ENCODE peak calls at places on chromosomes 3 and 15, in nine cellular contexts. A is PC-3; X is lower lobe of right lung; R is thoracic aorta; K is neuronal stem cell; Q is IMR-90; B is MM.1S; W is naive thymus-derived CD4-positive, alpha-beta T cell; Z is sigmoid colon. M is an unnamed sample. For H3K36me3, the result is how much of the 10 kb centered on the place peaks cover.

GRCh38 chr15:48433226-48433886 is 102.1 kb downstream of the DUT start:
- DNase-seq in X (no peak), R (no peak), A (peak), Q (peak), B (no peak), Z (no peak), W (no peak), K (no peak), M (no peak)

GRCh38 chr3:130800829-130801228 is 54.2 kb upstream of the PIK3R4 start:
- DNase-seq in W (no peak), R (no peak), Q (no peak), B (no peak), K (no peak), A (peak), X (no peak), Z (no peak), M (peak)

GRCh38 chr3:16377196-16377595 is 112.2 kb downstream of the OXNAD1 start:
- DNase-seq in Q (no peak), K (no peak), X (no peak), Z (no peak), B (peak), R (no peak), W (peak), A (no peak), M (no peak)

GRCh38 chr3:66379565-66379964 is 121.3 kb downstream of the LRIG1 start:
- DNase-seq in R (no peak), A (no peak), Z (peak), B (no peak), Q (no peak), X (no peak), W (no peak), K (no peak), M (no peak)

GRCh38 chr3:131704084-131704483 is 201.3 kb upstream of the MRPL3 start:
- DNase-seq in Q (no peak), K (no peak), X (no peak), R (no peak), A (no peak), W (no peak), Z (no peak), B (no peak), M (no peak)

GRCh38 chr3:94036909-94037507 is 8.6 kb upstream of the STX19 start:
- DNase-seq in K (no peak), R (no peak), X (no peak), A (peak), B (peak), Z (no peak), W (no peak), Q (peak), M (no peak)

GRCh38 chr3:130539005-130539404 is 22.0 kb downstream of the COL6A6 start:
- DNase-seq in W (no peak), B (peak), Q (peak), X (peak), Z (no peak), R (no peak), A (peak), K (peak), M (peak)

GRCh38 chr3:36362973-36363372 is 17.3 kb upstream of the STAC start:
- DNase-seq in Q (peak), R (no peak), Z (no peak), W (no peak), K (no peak), X (no peak), A (peak), B (no peak), M (peak)

GRCh38 chr3:64546856-64547255 is 140.9 kb downstream of the ADAMTS9 start:
- DNase-seq in W (no peak), K (peak), R (no peak), B (no peak), X (no peak), Q (no peak), Z (no peak), A (no peak), M (no peak)

GRCh38 chr3:71456155-71456554 is 127.4 kb downstream of the FOXP1 start:
- DNase-seq in Z (no peak), W (peak), R (no peak), A (no peak), X (no peak), B (peak), K (no peak), Q (peak), M (no peak)

GRCh38 chr3:98027084-98027445 is 8.1 kb downstream of the GABRR3 start:
- DNase-seq in W (no peak), Q (no peak), Z (no peak), A (no peak), B (no peak), K (no peak), X (no peak), R (no peak), M (no peak)

GRCh38 chr3:177150218-177150916 is 46.9 kb downstream of the TBL1XR1 start:
- DNase-seq in A (no peak), Z (no peak), W (no peak), R (no peak), X (no peak), B (no peak), Q (no peak), K (no peak), M (no peak)

GRCh38 chr15:88288661-88289060 is 32.1 kb upstream of the NTRK3 start:
- DNase-seq in Q (no peak), B (no peak), R (no peak), X (no peak), K (no peak), W (no peak), Z (no peak), A (no peak), M (no peak)

GRCh38 chr15:43791993-43792760 is at the start of gene SERF2:
- DNase-seq in K (peak), B (peak), X (peak), R (peak), Z (peak), Q (peak), A (peak), W (peak), M (peak)

GRCh38 chr15:43794269-43795037 is 2.3 kb downstream of the SERF2 start:
- DNase-seq in A (no peak), B (no peak), X (no peak), Q (peak), K (no peak), R (no peak), W (no peak), Z (no peak), M (no peak)

GRCh38 chr15:43795197-43795596 is 3.1 kb downstream of the SERF2 start:
- DNase-seq in K (no peak), X (no peak), Z (no peak), B (no peak), A (no peak), W (no peak), Q (no peak), R (no peak), M (no peak)

GRCh38 chr15:43793647-43794046 is 1.5 kb downstream of the SERF2 start:
- DNase-seq in Q (no peak), Z (no peak), W (no peak), R (no peak), A (no peak), K (no peak), B (no peak), X (no peak), M (no peak)

GRCh38 chr15:43792761-43793493 is 807 bp downstream of the SERF2 start:
- DNase-seq in X (peak), B (no peak), K (peak), R (no peak), Q (peak), W (peak), A (peak), Z (no peak), M (no peak)
- H3K36me3 ChIP-seq in X (under half), B (under half), K (under half), R (under half), Q (under half), W (under half), A (under half), Z (under half), M (under half)

DNA sequence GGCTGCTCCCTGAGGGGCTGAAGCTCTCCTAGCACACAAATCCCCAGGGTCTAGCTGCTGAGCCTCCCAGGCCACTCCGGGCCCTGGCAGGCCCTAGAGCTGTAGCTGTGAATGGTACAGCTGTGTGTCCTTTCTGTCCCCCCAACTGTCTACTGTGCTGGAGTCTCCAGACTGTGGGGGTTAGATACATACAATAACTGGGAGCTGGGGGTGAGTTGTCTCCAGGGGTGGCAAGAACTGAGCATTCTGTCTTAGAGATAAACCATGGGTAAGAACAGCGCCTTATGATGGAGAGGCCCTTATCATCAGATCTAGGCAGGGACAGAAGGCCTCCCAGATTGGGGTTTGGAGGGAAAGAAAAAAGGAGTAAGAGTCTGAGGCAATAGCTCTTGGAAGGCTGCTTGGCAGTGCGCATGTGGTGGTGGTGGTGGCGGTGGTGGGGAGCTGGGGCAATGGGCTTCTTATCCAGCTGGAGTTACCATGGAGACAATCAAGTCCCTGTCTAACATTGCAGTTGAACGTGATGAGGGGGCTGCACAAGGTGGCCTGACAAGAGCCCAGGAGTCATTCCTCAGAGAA is 3.6 kb downstream of the CYB561D2 start:
- DNase-seq in X (no peak), A (no peak), Q (no peak), K (no peak), R (no peak), W (no peak), B (no peak), Z (no peak), M (no peak)
- H3K36me3 ChIP-seq in X (half or more), A (under half), Q (under half), K (under half), R (under half), W (under half), B (under half), Z (under half), M (under half)

DNA sequence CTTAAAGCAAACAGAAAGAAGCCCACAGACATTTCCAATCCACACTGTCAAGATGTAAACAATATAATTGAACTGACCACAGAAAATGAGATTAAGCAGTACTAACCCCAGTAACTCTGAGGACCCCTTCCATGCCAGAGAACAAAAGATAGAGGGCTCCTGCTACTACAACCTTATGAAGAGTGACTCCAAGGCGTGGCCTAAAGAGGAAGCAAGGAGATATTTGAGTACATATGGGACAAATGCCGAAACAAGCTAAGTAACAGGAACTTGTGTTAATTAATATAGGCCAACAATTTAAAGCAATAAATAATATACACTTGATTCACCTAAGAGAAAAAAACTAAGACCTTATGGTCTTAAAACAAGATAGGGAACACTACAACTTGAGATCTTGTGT is 25.0 kb upstream of the VPS39 start:
- DNase-seq in Z (no peak), W (no peak), K (no peak), X (no peak), R (no peak), Q (no peak), B (no peak), A (no peak), M (no peak)
- H3K36me3 ChIP-seq in Z (under half), W (under half), K (under half), X (half or more), R (under half), Q (under half), B (under half), A (half or more), M (under half)

DNA sequence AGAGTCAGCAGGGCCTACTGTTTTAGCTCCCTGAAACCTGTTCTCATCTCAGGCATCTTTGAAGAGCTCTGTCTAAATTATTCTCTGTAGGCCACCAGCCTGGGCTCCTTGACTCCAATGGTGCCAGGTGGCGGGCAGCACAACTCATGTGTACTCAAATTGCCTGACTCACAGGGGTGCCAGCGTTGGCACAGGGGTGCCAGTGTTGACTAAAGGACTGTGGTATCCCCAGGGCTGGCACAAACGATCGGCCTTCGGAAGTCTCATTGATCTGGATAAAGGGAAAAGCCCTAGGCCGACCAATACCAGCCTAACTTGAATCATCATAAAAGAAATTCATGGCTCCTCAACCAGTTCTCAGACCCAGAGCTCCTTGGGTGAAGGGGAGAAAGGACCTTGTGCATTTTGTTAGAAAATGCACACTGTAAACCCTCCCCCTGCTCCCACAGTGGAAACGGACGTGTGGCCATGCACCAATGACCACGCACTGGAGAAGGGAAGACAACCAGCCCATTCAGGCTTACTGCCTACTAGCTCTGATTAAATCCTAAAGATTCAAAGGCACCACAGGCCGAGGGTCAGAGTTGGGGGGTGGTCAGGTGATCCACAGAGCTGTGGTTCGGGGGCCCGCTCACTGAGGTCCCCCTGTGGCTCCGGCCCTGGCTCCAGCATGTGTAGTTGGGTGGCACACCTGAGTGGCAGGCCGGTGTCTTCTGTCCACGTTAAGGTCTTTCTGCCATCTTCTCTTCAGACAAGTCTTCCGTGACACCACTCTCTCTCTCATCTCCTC is 68.9 kb downstream of the NIPA2 start:
- DNase-seq in W (no peak), X (no peak), Z (no peak), Q (no peak), A (no peak), K (no peak), R (no peak), B (no peak), M (no peak)
- H3K36me3 ChIP-seq in W (under half), X (half or more), Z (half or more), Q (half or more), A (under half), K (under half), R (half or more), B (under half), M (under half)

GRCh38 chr3:127606981-127607595 is 8.9 kb downstream of the MCM2 start:
- DNase-seq in A (peak), X (peak), W (no peak), K (no peak), Z (no peak), B (no peak), Q (no peak), R (no peak), M (no peak)

GRCh38 chr3:127604546-127605165 is 6.4 kb downstream of the MCM2 start:
- DNase-seq in X (no peak), Z (no peak), R (no peak), Q (no peak), B (no peak), A (no peak), K (no peak), W (no peak), M (no peak)

GRCh38 chr3:127607675-127608361 is 9.6 kb downstream of the MCM2 start:
- DNase-seq in R (no peak), K (no peak), Z (no peak), Q (no peak), X (no peak), W (no peak), A (no peak), B (no peak), M (no peak)

GRCh38 chr3:127608362-127608718 is 10.1 kb downstream of the MCM2 start:
- DNase-seq in Z (no peak), R (no peak), K (no peak), X (no peak), Q (no peak), W (no peak), A (no peak), B (no peak), M (no peak)

GRCh38 chr3:127606086-127606805 is 8.0 kb downstream of the MCM2 start:
- DNase-seq in W (no peak), X (no peak), Q (no peak), A (no peak), K (no peak), B (no peak), R (no peak), Z (no peak), M (no peak)
- H3K36me3 ChIP-seq in W (under half), X (under half), Q (under half), A (under half), K (half or more), B (under half), R (under half), Z (under half), M (under half)

GRCh38 chr3:31539275-31539674 is 6.5 kb downstream of the STT3B start:
- DNase-seq in Z (no peak), W (no peak), X (no peak), Q (no peak), B (no peak), K (no peak), A (no peak), R (no peak), M (no peak)
- H3K36me3 ChIP-seq in Z (under half), W (under half), X (under half), Q (under half), B (under half), K (under half), A (under half), R (under half), M (under half)

GRCh38 chr3:161252143-161252542 is 31.0 kb downstream of the NMD3 start:
- DNase-seq in W (no peak), B (no peak), X (no peak), K (no peak), Z (no peak), Q (no peak), A (no peak), R (no peak), M (no peak)

GRCh38 chr3:161244538-161244937 is 23.4 kb downstream of the NMD3 start:
- DNase-seq in Q (no peak), X (no peak), B (no peak), A (no peak), W (no peak), R (no peak), K (no peak), Z (no peak), M (no peak)

GRCh38 chr3:161250116-161250515 is 29.0 kb downstream of the NMD3 start:
- DNase-seq in X (no peak), R (no peak), Q (peak), W (no peak), Z (no peak), B (no peak), A (no peak), K (no peak), M (no peak)

GRCh38 chr3:161251716-161252115 is 30.6 kb downstream of the NMD3 start:
- DNase-seq in Z (no peak), W (no peak), X (no peak), A (no peak), K (no peak), B (no peak), Q (no peak), R (no peak), M (no peak)

DNA sequence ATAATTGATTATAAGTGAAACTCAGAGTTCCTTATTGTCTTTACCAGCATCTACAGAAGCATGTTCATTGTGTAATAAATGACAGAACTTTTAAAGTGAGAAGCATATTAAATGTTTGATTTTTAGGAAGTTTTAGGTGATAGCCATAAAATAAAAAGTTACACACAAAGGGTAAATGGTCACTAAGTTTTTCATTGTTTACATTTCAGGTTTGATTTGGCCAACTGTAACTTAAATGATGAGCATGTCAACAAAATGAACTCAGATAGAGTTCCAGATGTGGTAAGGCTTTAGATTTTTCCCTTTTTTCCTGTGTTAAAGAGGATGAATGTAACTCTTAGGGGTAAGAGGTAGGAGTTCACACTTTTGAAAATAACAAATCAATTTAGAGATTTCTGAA is 25.9 kb downstream of the NMD3 start:
- DNase-seq in R (no peak), Q (no peak), B (no peak), K (no peak), X (no peak), A (no peak), W (no peak), Z (no peak), M (no peak)
- H3K36me3 ChIP-seq in R (under half), Q (under half), B (under half), K (under half), X (half or more), A (half or more), W (under half), Z (under half), M (under half)

DNA sequence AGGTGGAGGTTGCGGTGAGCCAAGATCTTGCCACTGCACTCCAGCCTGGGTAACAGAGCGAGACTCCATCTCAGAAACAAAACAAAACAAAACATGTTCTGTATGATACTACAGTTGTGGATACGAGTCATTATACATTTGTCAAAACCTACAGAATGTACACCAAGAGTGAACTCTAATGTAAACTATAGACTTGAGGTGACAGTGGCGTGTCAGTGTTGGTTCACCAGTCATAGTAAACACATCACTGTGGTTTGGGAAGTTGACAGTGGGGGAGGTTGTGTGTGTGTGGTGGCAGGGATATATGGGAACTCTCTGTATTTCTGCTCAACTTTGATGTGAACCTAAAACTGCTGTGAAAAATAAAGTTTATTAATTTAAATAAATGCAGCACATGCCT is 33.0 kb upstream of the GNB5 start:
- DNase-seq in Q (peak), W (no peak), R (no peak), A (peak), K (no peak), Z (no peak), B (no peak), X (no peak), M (no peak)
- H3K36me3 ChIP-seq in Q (under half), W (under half), R (under half), A (under half), K (under half), Z (under half), B (under half), X (half or more), M (under half)

GRCh38 chr3:127031845-127032244 is 48.9 kb downstream of the PLXNA1 start:
- DNase-seq in X (no peak), B (no peak), K (no peak), Q (no peak), R (no peak), A (no peak), Z (no peak), W (no peak), M (no peak)
- H3K36me3 ChIP-seq in X (half or more), B (under half), K (half or more), Q (half or more), R (under half), A (under half), Z (under half), W (under half), M (under half)